ENCODE peak calls at places on chromosomes 5 and 9, in seven cellular contexts. W is mammary epithelial cell, O is T-helper 2 cell, D is GM10248, K is fibroblast of lung, R is NCI-H774, X is pons. M is an unnamed sample.

GRCh38 chr9:71128796-71129195 is 7.4 kb upstream of the TRPM3 start:
- DNase-seq in W (no peak), O (no peak), D (no peak), K (no peak), R (no peak), X (no peak), M (no peak)

GRCh38 chr9:128702949-128703615 is 779 bp downstream of the PKN3 start:
- DNase-seq in W (no peak), O (no peak), D (peak), K (no peak), R (no peak), X (no peak), M (peak)

GRCh38 chr9:86668488-86668887 is 278.8 kb downstream of the GAS1 start:
- DNase-seq in W (no peak), O (no peak), D (no peak), K (no peak), R (no peak), X (no peak), M (no peak)

GRCh38 chr9:131233556-131233955 is 42.8 kb downstream of the FAM78A start:
- DNase-seq in W (no peak), O (no peak), D (no peak), K (no peak), R (no peak), X (no peak), M (no peak)

GRCh38 chr9:136050266-136050705 is 44.8 kb downstream of the NACC2 start:
- DNase-seq in W (no peak), O (no peak), D (no peak), K (no peak), R (no peak), X (no peak), M (peak)

GRCh38 chr5:181217111-181217804 is 5.8 kb upstream of the TRIM41 start:
- DNase-seq in W (peak), O (peak), D (no peak), K (peak), R (no peak), X (no peak), M (no peak)

GRCh38 chr5:103523319-103523718 is 39.3 kb downstream of the NUDT12 start:
- DNase-seq in W (peak), O (no peak), D (no peak), K (no peak), R (no peak), X (no peak), M (no peak)

GRCh38 chr9:96663506-96664120 is 8.5 kb upstream of the PRXL2C start:
- DNase-seq in W (no peak), O (no peak), D (no peak), K (no peak), R (no peak), X (no peak), M (no peak)

GRCh38 chr9:91040371-91041215 is 239.0 kb downstream of the SYK start:
- DNase-seq in W (no peak), O (no peak), D (no peak), K (no peak), R (no peak), X (no peak), M (no peak)

GRCh38 chr5:162068412-162068811 is 839 bp downstream of the GABRG2 start:
- DNase-seq in W (peak), O (no peak), D (peak), K (no peak), R (no peak), X (peak), M (no peak)

GRCh38 chr5:153543288-153543687 is 52.8 kb downstream of the GRIA1 start:
- DNase-seq in W (no peak), O (no peak), D (no peak), K (no peak), R (no peak), X (no peak), M (no peak)

GRCh38 chr5:148476302-148476701 is 92.5 kb downstream of the FBXO38 start:
- DNase-seq in W (no peak), O (no peak), D (no peak), K (no peak), R (no peak), X (no peak), M (no peak)

GRCh38 chr9:26331223-26331622 is 561.4 kb downstream of the CAAP1 start:
- DNase-seq in W (no peak), O (no peak), D (no peak), K (no peak), R (peak), X (no peak), M (no peak)

GRCh38 chr5:72452515-72453259 is 54.5 kb downstream of the ZNF366 start:
- DNase-seq in W (peak), O (no peak), D (no peak), K (peak), R (no peak), X (peak), M (no peak)

GRCh38 chr5:96783326-96783725 is 24.4 kb downstream of the ERAP1 start:
- DNase-seq in W (no peak), O (no peak), D (no peak), K (peak), R (no peak), X (no peak), M (no peak)

GRCh38 chr5:136638084-136638483 is 272.7 kb upstream of the TRPC7 start:
- DNase-seq in W (no peak), O (no peak), D (no peak), K (no peak), R (no peak), X (no peak), M (no peak)